ENCODE peak calls at places on chromosomes 7 and 10, in seven cellular contexts. I is tibial artery; Y is OCI-LY7; E is spleen; U is CD8-positive, alpha-beta T cell; W is neural progenitor cell; N is esophagus muscularis mucosa. O is an unnamed sample. For H3K4me1, the result is how much of the 10 kb centered on the place peaks cover.

GRCh38 chr10:132631348-132631735 is 93.8 kb downstream of the INPP5A start:
- DNase-seq in I (peak), Y (no peak), E (peak), U (no peak), W (no peak), N (no peak), O (peak)

GRCh38 chr10:50651808-50652207 is 28.1 kb upstream of the SGMS1 start:
- DNase-seq in I (no peak), Y (peak), E (no peak), U (no peak), W (no peak), N (peak), O (no peak)

GRCh38 chr7:100212631-100213286 is 7.0 kb upstream of the PVRIG start:
- DNase-seq in I (no peak), Y (no peak), E (peak), U (no peak), W (no peak), N (no peak), O (no peak)

GRCh38 chr7:1276626-1277175 is 44.0 kb downstream of the UNCX start:
- DNase-seq in I (no peak), Y (no peak), E (no peak), U (no peak), W (no peak), N (no peak), O (no peak)

GRCh38 chr7:4077980-4078379 is 604.1 kb upstream of the FOXK1 start:
- DNase-seq in I (no peak), Y (no peak), E (peak), U (no peak), W (no peak), N (peak), O (no peak)

GRCh38 chr7:69906309-69906995 is 308.2 kb downstream of the AUTS2 start:
- DNase-seq in I (no peak), Y (peak), E (no peak), U (no peak), W (no peak), N (no peak), O (no peak)

GRCh38 chr7:28835800-28836199 is 122.3 kb downstream of the TRIL start:
- DNase-seq in I (no peak), Y (no peak), E (no peak), U (no peak), W (no peak), N (no peak), O (no peak)

GRCh38 chr7:45924283-45924682 is 3.2 kb upstream of the IGFBP3 start:
- DNase-seq in I (no peak), Y (no peak), E (no peak), U (no peak), W (no peak), N (peak), O (no peak)

GRCh38 chr10:101682172-101682825 is 12.7 kb downstream of the FBXW4 start:
- DNase-seq in I (no peak), Y (peak), E (no peak), U (no peak), W (no peak), N (no peak), O (no peak)

GRCh38 chr10:17454181-17454800 is at the start of gene ST8SIA6:
- DNase-seq in I (no peak), Y (no peak), E (peak), U (peak), W (peak), N (no peak), O (peak)

GRCh38 chr7:7156663-7157062 is 25.7 kb upstream of the C1GALT1 start:
- DNase-seq in I (no peak), Y (no peak), E (no peak), U (no peak), W (no peak), N (no peak), O (no peak)

GRCh38 chr10:3149918-3150317 is 22.7 kb downstream of the PITRM1 start:
- DNase-seq in I (no peak), Y (no peak), E (no peak), U (no peak), W (no peak), N (no peak), O (no peak)

GRCh38 chr7:50205011-50205410 is 99.5 kb upstream of the IKZF1 start:
- DNase-seq in I (no peak), Y (no peak), E (no peak), U (no peak), W (no peak), N (no peak), O (no peak)

GRCh38 chr10:43867113-43867512 is 218.4 kb upstream of the ZNF32 start:
- DNase-seq in I (no peak), Y (no peak), E (no peak), U (no peak), W (no peak), N (no peak), O (no peak)

GRCh38 chr10:26755443-26755903 is 58.0 kb downstream of the PDSS1 start:
- DNase-seq in I (no peak), Y (peak), E (no peak), U (no peak), W (peak), N (no peak), O (no peak)

GRCh38 chr7:114708646-114709045 is 213.2 kb upstream of the MDFIC start:
- DNase-seq in I (no peak), Y (no peak), E (no peak), U (no peak), W (no peak), N (no peak), O (no peak)

GRCh38 chr7:26409636-26410035 is 118.0 kb downstream of the SNX10 start:
- DNase-seq in I (no peak), Y (no peak), E (no peak), U (no peak), W (no peak), N (no peak), O (no peak)

GRCh38 chr7:91280180-91280579 is 15.9 kb downstream of the FZD1 start:
- DNase-seq in I (no peak), Y (no peak), E (no peak), U (no peak), W (peak), N (no peak), O (no peak)

GRCh38 chr7:30594540-30595460 is at the start of gene GARS1:
- DNase-seq in I (peak), Y (peak), E (peak), U (peak), W (peak), N (peak), O (peak)

GRCh38 chr7:100267648-100268047 is 39.9 kb upstream of the SPDYE3 start:
- DNase-seq in I (no peak), Y (no peak), E (no peak), U (no peak), W (no peak), N (no peak), O (no peak)

GRCh38 chr7:11327633-11328032 is 354.0 kb downstream of the PHF14 start:
- DNase-seq in I (no peak), Y (no peak), E (no peak), U (no peak), W (no peak), N (no peak), O (no peak)

GRCh38 chr10:121332829-121333765 is 265.1 kb downstream of the FGFR2 start:
- DNase-seq in I (no peak), Y (no peak), E (no peak), U (no peak), W (no peak), N (peak), O (no peak)

GRCh38 chr7:12855036-12855435 is 167.6 kb downstream of the ARL4A start:
- DNase-seq in I (no peak), Y (no peak), E (no peak), U (no peak), W (no peak), N (no peak), O (no peak)

GRCh38 chr7:135197906-135198655 is 13.2 kb downstream of the WDR91 start:
- DNase-seq in I (no peak), Y (no peak), E (no peak), U (no peak), W (no peak), N (no peak), O (no peak)

GRCh38 chr10:24952701-24953349 is 419 bp upstream of the PRTFDC1 start:
- DNase-seq in I (no peak), Y (no peak), E (peak), U (peak), W (peak), N (peak), O (peak)

GRCh38 chr7:115099906-115100305 is 178.0 kb downstream of the MDFIC start:
- DNase-seq in I (no peak), Y (no peak), E (no peak), U (no peak), W (no peak), N (no peak), O (no peak)

GRCh38 chr10:63455507-63455906 is 10.3 kb downstream of the JMJD1C start:
- DNase-seq in I (no peak), Y (no peak), E (no peak), U (no peak), W (no peak), N (no peak), O (no peak)

GRCh38 chr7:22574756-22575517 is 74.9 kb upstream of the STEAP1B start:
- DNase-seq in I (no peak), Y (no peak), E (no peak), U (no peak), W (no peak), N (no peak), O (no peak)

GRCh38 chr7:150793569-150794238 is 6.5 kb downstream of the TMEM176B start:
- DNase-seq in I (no peak), Y (no peak), E (no peak), U (no peak), W (no peak), N (no peak), O (no peak)

GRCh38 chr10:71611131-71611530 is 108.4 kb downstream of the C10orf105 start:
- DNase-seq in I (no peak), Y (no peak), E (no peak), U (no peak), W (no peak), N (no peak), O (no peak)

GRCh38 chr7:90455163-90456030 is 14.0 kb upstream of the PTTG1IP2 start:
- DNase-seq in I (no peak), Y (peak), E (no peak), U (no peak), W (peak), N (no peak), O (no peak)

GRCh38 chr7:98163704-98164478 is 47.3 kb upstream of the BHLHA15 start:
- DNase-seq in I (no peak), Y (no peak), E (no peak), U (no peak), W (no peak), N (no peak), O (no peak)

GRCh38 chr10:24793648-24794379 is 70.1 kb upstream of the ARHGAP21 start:
- DNase-seq in I (no peak), Y (no peak), E (no peak), U (no peak), W (no peak), N (no peak), O (no peak)

GRCh38 chr10:72062341-72062740 is 26.0 kb downstream of the SPOCK2 start:
- DNase-seq in I (no peak), Y (no peak), E (peak), U (no peak), W (no peak), N (no peak), O (no peak)

GRCh38 chr7:40843338-40844026 is 708.7 kb downstream of the SUGCT start:
- DNase-seq in I (no peak), Y (no peak), E (no peak), U (no peak), W (no peak), N (no peak), O (no peak)

GRCh38 chr7:1674161-1675035 is 4.3 kb downstream of the ELFN1 start:
- DNase-seq in I (peak), Y (no peak), E (no peak), U (no peak), W (no peak), N (no peak), O (no peak)

DNA sequence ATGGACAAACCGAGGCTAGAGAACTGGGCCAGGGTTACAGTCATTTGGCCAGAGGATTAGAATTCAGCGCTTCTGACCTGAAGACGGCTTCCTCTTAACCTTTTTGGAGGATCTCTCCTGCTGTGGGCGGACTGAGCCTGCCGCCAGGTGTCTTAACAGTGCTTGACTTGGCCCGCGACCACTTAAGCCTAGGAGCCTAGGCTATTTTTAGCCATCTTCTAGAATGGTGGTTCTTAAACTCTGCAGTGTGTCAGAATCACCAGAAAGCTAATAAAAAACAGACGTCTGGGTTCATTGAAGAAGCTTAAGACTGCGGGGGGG is 722 bp downstream of the MDH2 start:
- DNase-seq in I (no peak), Y (peak), E (no peak), U (no peak), W (peak), N (no peak), O (no peak)
- TF ChIP-seq CTCF in I (no peak), Y (no peak), E (no peak), U (no peak), W (no peak), N (no peak), O (peak)

DNA sequence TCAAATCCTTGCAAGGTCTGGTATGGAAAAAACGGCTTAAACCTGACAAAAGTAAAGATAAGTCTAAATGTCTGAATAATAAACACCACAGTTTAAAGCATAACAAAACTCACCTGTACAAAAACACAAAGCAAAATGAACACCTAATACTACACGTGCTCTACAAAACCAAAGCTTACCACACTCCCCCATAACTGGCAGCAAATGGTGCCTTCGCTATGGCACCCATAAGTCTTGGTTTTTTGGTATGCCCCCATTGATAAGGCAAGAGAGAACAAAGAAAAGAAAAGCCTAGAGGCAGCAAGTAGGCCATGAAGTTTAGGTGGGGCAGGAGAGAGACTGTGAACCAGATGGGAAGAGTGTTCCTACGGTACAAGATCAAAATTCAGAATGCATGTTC is 34.2 kb downstream of the PDZD8 start:
- DNase-seq in I (no peak), Y (no peak), E (no peak), U (no peak), W (no peak), N (no peak), O (no peak)
- H3K4me1 ChIP-seq in I (under half), Y (under half), E (half or more), U (under half), W (under half), N (under half), O (under half)

DNA sequence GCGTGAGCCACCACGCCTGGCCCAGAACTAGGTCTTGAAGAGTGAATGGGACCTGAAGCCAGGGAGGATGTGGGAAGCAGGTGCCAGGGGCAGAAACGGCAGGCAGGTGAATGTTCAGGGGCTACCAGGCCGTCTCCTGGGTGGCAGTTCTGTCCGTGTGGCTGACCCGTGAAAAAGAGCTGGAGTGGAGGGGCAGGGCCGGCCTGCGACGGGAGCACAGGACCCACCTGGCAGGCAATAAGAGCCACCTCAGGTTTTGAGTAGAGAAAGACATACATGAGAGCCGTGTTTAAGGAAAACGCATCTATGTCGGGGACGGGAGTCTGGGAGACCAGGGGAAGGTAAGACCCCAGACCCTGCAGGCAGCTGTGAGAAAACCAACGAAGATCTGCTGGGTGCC is 70.7 kb upstream of the ATP6V0A4 start:
- DNase-seq in I (no peak), Y (no peak), E (no peak), U (no peak), W (no peak), N (no peak), O (no peak)
- H3K27ac ChIP-seq in I (no peak), Y (no peak), E (no peak), U (no peak), W (no peak), N (no peak), O (no peak)

GRCh38 chr7:14834888-14835287 is 67.7 kb downstream of the DGKB start:
- DNase-seq in I (no peak), Y (no peak), E (no peak), U (no peak), W (no peak), N (no peak), O (no peak)
- TF ChIP-seq CTCF in I (no peak), Y (no peak), E (no peak), U (no peak), W (no peak), N (no peak), O (no peak)

GRCh38 chr10:124614003-124614659 is 130.0 kb downstream of the FAM53B start:
- DNase-seq in I (no peak), Y (no peak), E (no peak), U (no peak), W (no peak), N (no peak), O (no peak)
- H3K4me1 ChIP-seq in I (under half), Y (under half), E (half or more), U (under half), W (under half), N (under half), O (under half)

DNA sequence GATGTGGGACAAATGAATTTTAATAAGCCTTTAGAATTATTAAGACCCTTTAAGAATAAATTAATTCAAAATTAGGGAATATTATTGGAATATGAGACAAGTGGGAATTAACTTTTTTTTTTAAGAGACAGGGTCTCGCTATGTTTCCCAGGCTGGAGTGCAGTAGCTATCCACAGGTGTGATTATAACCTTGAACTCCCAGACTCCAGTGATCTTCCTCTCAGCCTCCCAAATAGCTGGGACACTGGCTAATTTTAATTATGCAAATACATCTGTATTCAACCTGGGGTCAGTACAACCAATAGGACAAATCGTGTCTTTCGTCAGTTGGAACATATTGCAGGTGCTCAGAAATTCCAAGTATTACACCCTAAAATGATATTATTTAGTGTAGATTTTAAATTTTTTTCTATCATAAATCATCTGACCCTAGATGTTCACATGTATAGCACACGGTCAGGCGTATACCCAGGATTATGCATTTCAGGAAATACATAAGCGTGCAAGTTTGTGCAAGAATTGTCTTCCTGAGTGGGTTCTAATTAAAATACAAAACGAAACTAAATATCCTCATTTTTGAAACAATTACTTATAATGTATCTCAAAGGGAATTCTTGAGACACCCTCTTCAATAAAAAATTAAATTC is 1.2 kb downstream of the NT5C3A start:
- DNase-seq in I (no peak), Y (no peak), E (no peak), U (no peak), W (no peak), N (no peak), O (no peak)
- H3K27ac ChIP-seq in I (no peak), Y (peak), E (peak), U (no peak), W (no peak), N (peak), O (peak)

DNA sequence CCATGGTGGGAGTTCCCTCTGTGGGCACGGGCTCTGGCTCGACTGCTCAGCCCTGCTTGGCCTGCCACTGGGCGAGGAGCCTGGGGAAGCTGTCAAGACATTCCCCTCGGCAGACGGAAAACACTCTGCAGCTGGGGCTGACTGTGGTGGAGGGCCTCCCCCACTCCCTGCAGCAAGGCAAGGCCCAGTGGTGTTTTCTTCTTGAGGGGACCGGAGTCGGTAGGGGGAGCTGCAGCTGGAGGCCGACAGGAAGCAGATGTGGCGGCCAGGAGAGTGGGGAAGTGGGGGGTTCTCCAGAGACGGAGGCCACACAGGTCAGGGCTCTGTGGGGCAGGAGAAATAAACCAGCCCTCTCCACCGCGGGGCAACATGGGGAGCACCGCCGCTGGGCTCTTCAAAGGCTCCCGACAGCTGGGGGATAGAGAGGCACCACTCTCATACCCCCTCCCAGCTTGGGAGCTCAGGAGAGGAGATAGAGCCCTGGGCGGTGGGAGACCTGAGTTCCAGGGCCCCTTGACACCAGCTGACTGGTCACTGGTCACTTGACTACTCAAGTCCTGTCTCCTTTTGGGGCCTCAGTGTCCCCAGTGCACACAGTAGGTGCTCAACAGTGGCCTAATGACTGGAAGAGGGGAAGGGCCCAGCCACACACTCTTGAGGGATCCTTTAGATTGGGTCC is 43.4 kb downstream of the PPIF start:
- DNase-seq in I (peak), Y (no peak), E (peak), U (no peak), W (no peak), N (no peak), O (no peak)
- TF ChIP-seq CTCF in I (no peak), Y (no peak), E (no peak), U (no peak), W (no peak), N (no peak), O (no peak)

GRCh38 chr7:39608278-39608677 is 15.1 kb upstream of the RALA start:
- DNase-seq in I (no peak), Y (no peak), E (no peak), U (no peak), W (no peak), N (no peak), O (no peak)
- H3K4me1 ChIP-seq in I (under half), Y (under half), E (under half), U (under half), W (under half), N (under half), O (under half)

DNA sequence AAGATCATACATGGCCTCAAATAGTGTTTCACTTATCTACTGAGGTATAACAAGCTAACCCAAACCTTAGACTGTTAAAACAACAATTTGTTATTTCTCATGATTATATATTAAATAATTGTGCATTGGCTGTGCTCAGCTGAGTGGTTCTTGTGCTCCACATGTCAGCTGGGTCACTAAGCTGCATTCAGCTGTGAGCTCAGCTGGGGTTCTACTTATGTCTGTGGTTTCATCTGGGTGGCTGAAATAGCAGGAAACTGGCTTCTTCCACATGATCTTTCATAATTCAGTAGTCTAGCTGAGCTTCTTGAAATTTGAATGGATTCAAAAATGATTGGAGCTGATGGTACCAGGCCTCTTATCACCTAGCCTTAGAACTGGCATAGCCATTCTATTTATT is 181.8 kb upstream of the CSTF2T start:
- DNase-seq in I (no peak), Y (no peak), E (no peak), U (no peak), W (no peak), N (no peak), O (no peak)
- H3K27ac ChIP-seq in I (no peak), Y (no peak), E (no peak), U (no peak), W (no peak), N (no peak), O (no peak)